ENCODE peak calls at places on chromosomes 11 and 22, in six cellular contexts. G is stimulated activated CD4-positive, alpha-beta T cell treated with anti-CD3 and anti-CD28 coated beads, Interleukin-4, amount 100 ng/mL, for 1 hour; F is Peyer's patch; N is stomach; D is amniotic stem cell; E is fibroblast of gingiva. K is an unnamed sample.

GRCh38 chr22:41531736-41532477 is 12.4 kb downstream of the POLR3H start:
- DNase-seq in G (no peak), F (no peak), N (no peak), D (no peak), E (no peak), K (no peak)

GRCh38 chr11:73949246-73949645 is 1.6 kb upstream of the DNAJB13 start:
- DNase-seq in G (no peak), F (no peak), N (no peak), D (no peak), E (no peak), K (no peak)

GRCh38 chr11:71062199-71062598 is 190.2 kb downstream of the SHANK2 start:
- DNase-seq in G (no peak), F (no peak), N (no peak), D (no peak), E (no peak), K (no peak)

GRCh38 chr11:117180020-117180419 is 1.5 kb downstream of the SIDT2 start:
- DNase-seq in G (no peak), F (peak), N (peak), D (no peak), E (no peak), K (no peak)

GRCh38 chr11:76008474-76008873 is 193.5 kb downstream of the UVRAG start:
- DNase-seq in G (no peak), F (no peak), N (no peak), D (no peak), E (peak), K (no peak)

GRCh38 chr11:127890026-127890611 is 697.2 kb downstream of the ETS1 start:
- DNase-seq in G (no peak), F (no peak), N (no peak), D (peak), E (no peak), K (no peak)

GRCh38 chr22:29270475-29271271 is 2.6 kb downstream of the EWSR1 start:
- DNase-seq in G (no peak), F (no peak), N (no peak), D (no peak), E (peak), K (no peak)

GRCh38 chr11:105780781-105781525 is 171.1 kb downstream of the GRIA4 start:
- DNase-seq in G (no peak), F (no peak), N (no peak), D (no peak), E (no peak), K (no peak)

GRCh38 chr22:27116295-27116694 is 458.9 kb downstream of the MIAT start:
- DNase-seq in G (no peak), F (no peak), N (no peak), D (no peak), E (no peak), K (no peak)

K was measured in activated naive CD8-positive, alpha-beta T cell treated with anti-CD3 and anti-CD28 coated beads, Interleukin-2, amount 50 U/mL, for 24 hours.